ENCODE peak calls at places on chromosomes 7 and 10, in four cellular contexts. S, X, H and D are unnamed samples. For H3K4me1 and H3K27me3, the result is how much of the 10 kb centered on the place peaks cover.

GRCh38 chr7:46900312-46901263 is 681.3 kb downstream of the TNS3 start:
- DNase-seq in S (no peak), X (no peak), H (no peak), D (no peak)

GRCh38 chr7:156889746-156890145 is 3.2 kb downstream of the LMBR1 start:
- DNase-seq in S (no peak), X (no peak), H (no peak), D (no peak)

GRCh38 chr7:50307368-50308012 is 3.0 kb downstream of the IKZF1 start:
- DNase-seq in S (no peak), X (peak), H (no peak), D (no peak)

GRCh38 chr7:73858807-73859206 is 2.2 kb upstream of the TMEM270 start:
- DNase-seq in S (no peak), X (no peak), H (no peak), D (no peak)

GRCh38 chr7:22718911-22719420 is 8.0 kb upstream of the IL6 start:
- DNase-seq in S (no peak), X (peak), H (no peak), D (no peak)

GRCh38 chr10:22801759-22802158 is 87.4 kb upstream of the PIP4K2A start:
- DNase-seq in S (no peak), X (no peak), H (no peak), D (no peak)

GRCh38 chr10:6990891-6991290 is 410.8 kb upstream of the PRKCQ start:
- DNase-seq in S (no peak), X (no peak), H (no peak), D (no peak)

GRCh38 chr10:103598654-103599115 is 105.2 kb downstream of the NEURL1 start:
- DNase-seq in S (peak), X (peak), H (no peak), D (peak)

GRCh38 chr7:45089314-45089891 is 634 bp upstream of the NACAD start:
- DNase-seq in S (peak), X (no peak), H (peak), D (peak)

GRCh38 chr10:19843487-19843886 is 27.3 kb downstream of the PLXDC2 start:
- DNase-seq in S (no peak), X (no peak), H (no peak), D (no peak)

GRCh38 chr10:122323941-122324675 is 50.4 kb upstream of the PLEKHA1 start:
- DNase-seq in S (no peak), X (no peak), H (no peak), D (no peak)

GRCh38 chr7:137760111-137760510 is 86.7 kb downstream of the DGKI start:
- DNase-seq in S (no peak), X (no peak), H (no peak), D (peak)

GRCh38 chr7:158343936-158344455 is 243.6 kb downstream of the PTPRN2 start:
- DNase-seq in S (no peak), X (no peak), H (no peak), D (no peak)

GRCh38 chr7:93044147-93044810 is 73.5 kb downstream of the SAMD9 start:
- DNase-seq in S (no peak), X (no peak), H (no peak), D (no peak)

GRCh38 chr7:157678503-157678902 is 341.7 kb downstream of the DNAJB6 start:
- DNase-seq in S (no peak), X (no peak), H (no peak), D (no peak)

GRCh38 chr7:95899919-95900513 is 127.7 kb downstream of the DYNC1I1 start:
- DNase-seq in S (no peak), X (no peak), H (no peak), D (no peak)

GRCh38 chr7:71645836-71646235 is 513.9 kb downstream of the GALNT17 start:
- DNase-seq in S (no peak), X (no peak), H (no peak), D (no peak)

GRCh38 chr10:104767745-104768144 is 126.7 kb downstream of the SORCS3 start:
- DNase-seq in S (no peak), X (peak), H (no peak), D (no peak)

GRCh38 chr10:61475449-61475873 is 22.3 kb upstream of the TMEM26 start:
- DNase-seq in S (no peak), X (no peak), H (no peak), D (no peak)

GRCh38 chr10:97230146-97230545 is 44.4 kb upstream of the SLIT1 start:
- DNase-seq in S (no peak), X (no peak), H (no peak), D (no peak)

GRCh38 chr7:141698247-141699015 is 3.5 kb downstream of the DENND11 start:
- DNase-seq in S (no peak), X (peak), H (no peak), D (no peak)
- H3K4me1 ChIP-seq in S (under half), X (under half), H (under half), D (under half)

GRCh38 chr7:6252310-6252709 is 20.1 kb downstream of the CYTH3 start:
- DNase-seq in S (no peak), X (no peak), H (no peak), D (no peak)
- H3K4me3 ChIP-seq in S (no peak), X (no peak), H (peak), D (no peak)

GRCh38 chr10:79482721-79483120 is 29.6 kb upstream of the EIF5AL1 start:
- DNase-seq in S (no peak), X (no peak), H (no peak), D (no peak)
- H3K27me3 ChIP-seq in S (under half), X (under half), H (under half), D (under half)

GRCh38 chr7:99301496-99301895 is 24.2 kb upstream of the ARPC1A start:
- DNase-seq in S (no peak), X (no peak), H (no peak), D (no peak)

GRCh38 chr7:99310004-99310403 is 15.7 kb upstream of the ARPC1A start:
- DNase-seq in S (no peak), X (no peak), H (no peak), D (no peak)

GRCh38 chr7:99308461-99309074 is 17.1 kb upstream of the ARPC1A start:
- DNase-seq in S (no peak), X (no peak), H (peak), D (no peak)

GRCh38 chr7:99309141-99309540 is 16.6 kb upstream of the ARPC1A start:
- DNase-seq in S (no peak), X (no peak), H (no peak), D (no peak)

DNA sequence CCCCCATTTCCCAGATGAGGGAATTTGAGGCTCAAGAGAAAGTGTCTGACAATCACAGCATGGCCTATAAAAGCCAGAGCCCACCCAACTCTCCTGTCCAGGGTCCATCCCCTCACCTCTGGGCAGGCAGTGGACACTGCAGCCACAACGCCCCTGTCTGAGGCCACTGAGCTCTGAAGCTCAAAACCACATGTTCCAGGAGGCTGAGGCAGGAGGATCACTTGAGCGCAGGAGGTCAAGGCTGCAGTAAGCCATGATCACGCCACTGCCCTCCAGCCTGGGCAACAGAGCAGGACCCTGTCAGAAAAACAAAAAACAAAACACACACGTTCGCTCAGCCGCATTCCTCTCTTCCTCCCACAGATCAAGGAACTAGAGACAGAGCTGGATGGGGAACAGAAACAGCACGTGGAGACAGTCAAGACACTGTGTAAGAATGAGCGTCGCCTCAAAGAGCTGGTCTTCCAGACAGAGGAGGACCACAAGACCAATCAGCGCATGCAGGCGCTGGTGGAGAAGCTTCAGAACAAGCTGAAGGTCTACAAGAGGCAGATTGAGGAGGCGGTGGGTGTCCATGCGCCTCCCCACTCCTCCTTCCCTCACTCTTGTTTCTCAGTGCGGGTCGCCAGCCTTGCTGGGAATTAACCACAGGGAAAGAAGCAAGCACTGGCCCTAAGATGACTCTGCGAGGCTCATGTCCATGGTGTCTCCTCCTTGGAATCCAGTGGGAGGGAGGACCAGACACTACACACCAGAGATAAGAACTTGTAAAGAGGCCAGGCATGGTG is 20.0 kb upstream of the ARPC1A start:
- DNase-seq in S (no peak), X (no peak), H (peak), D (no peak)
- H3K4me1 ChIP-seq in S (under half), X (under half), H (under half), D (under half)

GRCh38 chr10:105952153-105952552 is 1212.4 kb downstream of the SORCS1 start:
- DNase-seq in S (no peak), X (peak), H (no peak), D (peak)
- H3K4me3 ChIP-seq in S (no peak), X (peak), H (no peak), D (no peak)

GRCh38 chr10:26557641-26558014 is 119.5 kb downstream of the APBB1IP start:
- DNase-seq in S (no peak), X (no peak), H (no peak), D (no peak)
- H3K27me3 ChIP-seq in S (under half), X (under half), H (under half), D (under half)

DNA sequence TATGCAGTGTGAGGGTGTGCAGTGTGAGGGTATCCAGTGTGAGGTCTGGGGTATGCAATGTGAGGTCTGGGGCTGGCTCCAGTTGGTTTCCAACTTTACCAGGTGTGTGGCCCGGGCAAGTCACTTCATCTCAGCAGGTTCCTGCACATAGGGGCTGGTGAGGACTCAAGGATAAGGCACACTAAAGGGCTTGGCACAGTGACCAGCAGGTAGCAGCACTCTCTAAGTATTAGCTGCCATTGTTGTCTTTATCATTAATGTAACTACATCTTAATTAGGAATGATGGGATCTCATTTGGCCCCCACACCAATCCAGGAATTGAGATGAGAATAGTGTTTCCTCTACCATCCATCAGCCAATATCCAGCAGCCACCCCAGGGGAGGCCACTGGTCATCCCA is 117.3 kb downstream of the KCNMA1 start:
- DNase-seq in S (no peak), X (peak), H (peak), D (no peak)
- H3K4me1 ChIP-seq in S (under half), X (half or more), H (under half), D (under half)

GRCh38 chr10:16995867-16996529 is 133.6 kb downstream of the CUBN start:
- DNase-seq in S (no peak), X (no peak), H (no peak), D (no peak)
- H3K4me3 ChIP-seq in S (no peak), X (no peak), H (no peak), D (no peak)